ENCODE peak calls at places on chromosomes 11 and 22, in nine cellular contexts. One of them, this sample, is unnamed.
A peak's percentile ranks its signal among the peaks of the same experiment; 100 is the strongest.

GRCh38 chr11:19777342-19778102 is 64.9 kb downstream of the NAV2 start:
- DNase-seq in fibroblast of lung: peak; percentile 77
- DNase-seq in upper lobe of left lung: peak; percentile 43
- DNase-seq in kidney: no peak
- DNase-seq in tibial nerve: no peak
- DNase-seq in AG10803: peak; percentile 43
- DNase-seq in BJ: no peak
- DNase-seq in choroid plexus epithelial cell: peak; percentile 71
- DNase-seq in pancreas: peak; percentile 24
- DNase-seq in this sample: peak; percentile 62

GRCh38 chr11:64102005-64102738 is 63.7 kb downstream of the MACROD1 start:
- DNase-seq in upper lobe of left lung: peak; percentile 44
- DNase-seq in BJ: no peak
- DNase-seq in kidney: no peak
- DNase-seq in tibial nerve: no peak
- DNase-seq in fibroblast of lung: no peak
- DNase-seq in choroid plexus epithelial cell: no peak
- DNase-seq in pancreas: no peak
- DNase-seq in AG10803: peak; percentile 34
- DNase-seq in this sample: no peak

GRCh38 chr22:27840436-27840835 is 38.9 kb upstream of the MN1 start:
- DNase-seq in AG10803: no peak
- DNase-seq in kidney: no peak
- DNase-seq in BJ: no peak
- DNase-seq in pancreas: no peak
- DNase-seq in choroid plexus epithelial cell: no peak
- DNase-seq in fibroblast of lung: no peak
- DNase-seq in tibial nerve: no peak
- DNase-seq in upper lobe of left lung: no peak
- DNase-seq in this sample: no peak

GRCh38 chr22:24894220-24894975 is 52.1 kb downstream of the LHFPL7 start:
- DNase-seq in tibial nerve: peak; percentile 73
- DNase-seq in BJ: peak; percentile 71
- DNase-seq in choroid plexus epithelial cell: peak; percentile 99
- DNase-seq in fibroblast of lung: peak; percentile 97
- DNase-seq in upper lobe of left lung: no peak
- DNase-seq in pancreas: peak; percentile 96
- DNase-seq in AG10803: peak; percentile 88
- DNase-seq in kidney: peak; percentile 95
- DNase-seq in this sample: peak; percentile 96

GRCh38 chr11:63945482-63946163 is 6.8 kb downstream of the NAA40 start:
- DNase-seq in choroid plexus epithelial cell: peak; percentile 79
- DNase-seq in BJ: no peak
- DNase-seq in fibroblast of lung: peak; percentile 58
- DNase-seq in tibial nerve: peak; percentile 57
- DNase-seq in upper lobe of left lung: no peak
- DNase-seq in AG10803: peak; percentile 80
- DNase-seq in kidney: peak; percentile 82
- DNase-seq in pancreas: peak; percentile 78
- DNase-seq in this sample: peak; percentile 85

GRCh38 chr22:25027052-25027525 is 74.6 kb downstream of the KIAA1671 start:
- DNase-seq in fibroblast of lung: no peak
- DNase-seq in choroid plexus epithelial cell: no peak
- DNase-seq in pancreas: no peak
- DNase-seq in kidney: no peak
- DNase-seq in AG10803: no peak
- DNase-seq in BJ: no peak
- DNase-seq in tibial nerve: no peak
- DNase-seq in upper lobe of left lung: no peak
- DNase-seq in this sample: no peak

GRCh38 chr11:120125005-120125404 is 12.9 kb downstream of the TRIM29 start:
- DNase-seq in fibroblast of lung: peak; percentile 29
- DNase-seq in AG10803: peak; percentile 26
- DNase-seq in BJ: peak; percentile 20
- DNase-seq in tibial nerve: no peak
- DNase-seq in pancreas: no peak
- DNase-seq in kidney: peak; percentile 84
- DNase-seq in choroid plexus epithelial cell: peak; percentile 21
- DNase-seq in upper lobe of left lung: no peak
- DNase-seq in this sample: no peak

GRCh38 chr11:64566915-64567882 is 23.8 kb upstream of the SLC22A12 start:
- DNase-seq in fibroblast of lung: no peak
- DNase-seq in kidney: peak; percentile 73
- DNase-seq in tibial nerve: no peak
- DNase-seq in pancreas: no peak
- DNase-seq in BJ: no peak
- DNase-seq in AG10803: no peak
- DNase-seq in upper lobe of left lung: peak; percentile 81
- DNase-seq in choroid plexus epithelial cell: no peak
- DNase-seq in this sample: no peak

GRCh38 chr22:35539487-35539886 is 1.1 kb upstream of the RASD2 start:
- DNase-seq in upper lobe of left lung: no peak
- DNase-seq in tibial nerve: no peak
- DNase-seq in fibroblast of lung: no peak
- DNase-seq in BJ: no peak
- DNase-seq in choroid plexus epithelial cell: no peak
- DNase-seq in pancreas: no peak
- DNase-seq in kidney: no peak
- DNase-seq in AG10803: no peak
- DNase-seq in this sample: no peak

GRCh38 chr11:75199412-75199955 is 41.1 kb upstream of the TPBGL start:
- DNase-seq in kidney: no peak
- DNase-seq in upper lobe of left lung: no peak
- DNase-seq in pancreas: no peak
- DNase-seq in choroid plexus epithelial cell: no peak
- DNase-seq in fibroblast of lung: no peak
- DNase-seq in tibial nerve: no peak
- DNase-seq in AG10803: no peak
- DNase-seq in BJ: no peak
- DNase-seq in this sample: no peak

GRCh38 chr22:35140879-35141745 is 75.2 kb downstream of the ISX start:
- DNase-seq in pancreas: no peak
- DNase-seq in AG10803: no peak
- DNase-seq in fibroblast of lung: no peak
- DNase-seq in choroid plexus epithelial cell: no peak
- DNase-seq in tibial nerve: no peak
- DNase-seq in kidney: no peak
- DNase-seq in upper lobe of left lung: peak; percentile 15
- DNase-seq in BJ: no peak
- DNase-seq in this sample: no peak

GRCh38 chr11:11813288-11813962 is 28.3 kb upstream of the USP47 start:
- DNase-seq in AG10803: peak; percentile 96
- DNase-seq in fibroblast of lung: peak; percentile 98
- DNase-seq in kidney: no peak
- DNase-seq in choroid plexus epithelial cell: peak; percentile 97
- DNase-seq in pancreas: peak; percentile 26
- DNase-seq in upper lobe of left lung: no peak
- DNase-seq in BJ: peak; percentile 87
- DNase-seq in tibial nerve: no peak
- DNase-seq in this sample: peak; percentile 89

GRCh38 chr22:47204002-47204979 is 441.8 kb downstream of the TBC1D22A start:
- DNase-seq in upper lobe of left lung: no peak
- DNase-seq in AG10803: no peak
- DNase-seq in pancreas: no peak
- DNase-seq in tibial nerve: no peak
- DNase-seq in BJ: no peak
- DNase-seq in kidney: peak; percentile 45
- DNase-seq in fibroblast of lung: no peak
- DNase-seq in choroid plexus epithelial cell: no peak
- DNase-seq in this sample: no peak

GRCh38 chr11:123206671-123207421 is 11.8 kb upstream of the CLMP start:
- DNase-seq in fibroblast of lung: peak; percentile 16
- DNase-seq in tibial nerve: no peak
- DNase-seq in kidney: no peak
- DNase-seq in AG10803: no peak
- DNase-seq in upper lobe of left lung: no peak
- DNase-seq in choroid plexus epithelial cell: no peak
- DNase-seq in pancreas: no peak
- DNase-seq in BJ: no peak
- DNase-seq in this sample: no peak

DNA sequence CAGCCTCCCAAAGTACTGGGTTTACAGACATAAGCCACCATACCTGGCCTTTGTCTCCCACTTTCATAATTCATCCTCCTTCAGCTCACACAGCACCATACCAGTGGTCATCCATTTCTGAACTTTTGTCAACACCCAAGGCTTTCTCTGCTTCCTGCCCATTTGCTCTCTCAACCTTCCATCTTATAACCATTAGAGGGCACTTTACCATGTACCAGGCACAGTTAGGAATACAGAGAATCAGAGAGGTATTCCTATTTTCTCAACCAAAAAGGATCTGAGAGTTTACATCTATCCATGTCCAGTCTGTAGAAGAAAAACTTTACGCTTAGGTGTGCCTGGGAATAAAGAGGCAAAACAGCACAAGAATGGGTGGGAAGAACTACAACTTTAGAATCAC is 397.6 kb downstream of the BUD13 start:
- DNase-seq in tibial nerve: no peak
- DNase-seq in upper lobe of left lung: no peak
- DNase-seq in BJ: no peak
- DNase-seq in choroid plexus epithelial cell: no peak
- DNase-seq in pancreas: no peak
- DNase-seq in fibroblast of lung: no peak
- DNase-seq in kidney: no peak
- DNase-seq in AG10803: no peak
- DNase-seq in this sample: no peak
- TF ChIP-seq CTCF in tibial nerve: no peak
- TF ChIP-seq CTCF in upper lobe of left lung: no peak
- TF ChIP-seq CTCF in BJ: no peak
- TF ChIP-seq CTCF in choroid plexus epithelial cell: no peak
- TF ChIP-seq CTCF in pancreas: no peak
- TF ChIP-seq CTCF in fibroblast of lung: no peak
- TF ChIP-seq CTCF in kidney: no peak
- TF ChIP-seq CTCF in AG10803: no peak
- TF ChIP-seq CTCF in this sample: no peak

GRCh38 chr22:45976351-45977002 is 485 bp downstream of the WNT7B start:
- DNase-seq in AG10803: no peak
- DNase-seq in fibroblast of lung: no peak
- DNase-seq in upper lobe of left lung: peak; percentile 87
- DNase-seq in BJ: no peak
- DNase-seq in pancreas: no peak
- DNase-seq in kidney: no peak
- DNase-seq in choroid plexus epithelial cell: no peak
- DNase-seq in tibial nerve: no peak
- DNase-seq in this sample: no peak

GRCh38 chr22:45975266-45976161 is 1.4 kb downstream of the WNT7B start:
- DNase-seq in pancreas: no peak
- DNase-seq in BJ: no peak
- DNase-seq in AG10803: no peak
- DNase-seq in fibroblast of lung: no peak
- DNase-seq in tibial nerve: no peak
- DNase-seq in upper lobe of left lung: peak; percentile 86
- DNase-seq in kidney: no peak
- DNase-seq in choroid plexus epithelial cell: no peak
- DNase-seq in this sample: no peak

GRCh38 chr22:45978275-45978713 is 1.3 kb upstream of the WNT7B start:
- DNase-seq in AG10803: no peak
- DNase-seq in fibroblast of lung: no peak
- DNase-seq in BJ: no peak
- DNase-seq in choroid plexus epithelial cell: no peak
- DNase-seq in upper lobe of left lung: no peak
- DNase-seq in pancreas: no peak
- DNase-seq in tibial nerve: no peak
- DNase-seq in kidney: no peak
- DNase-seq in this sample: no peak

GRCh38 chr22:45977551-45978274 is 751 bp upstream of the WNT7B start:
- DNase-seq in choroid plexus epithelial cell: no peak
- DNase-seq in pancreas: no peak
- DNase-seq in AG10803: no peak
- DNase-seq in tibial nerve: no peak
- DNase-seq in upper lobe of left lung: peak; percentile 73
- DNase-seq in kidney: no peak
- DNase-seq in fibroblast of lung: no peak
- DNase-seq in BJ: no peak
- DNase-seq in this sample: no peak

GRCh38 chr22:45977003-45977395 is at the start of gene WNT7B:
- DNase-seq in BJ: no peak
- DNase-seq in pancreas: no peak
- DNase-seq in tibial nerve: no peak
- DNase-seq in upper lobe of left lung: peak; percentile 91
- DNase-seq in kidney: no peak
- DNase-seq in fibroblast of lung: no peak
- DNase-seq in choroid plexus epithelial cell: no peak
- DNase-seq in AG10803: no peak
- DNase-seq in this sample: no peak
- H3K4me3 ChIP-seq in BJ: peak within 1 kb of the TSS; percentile 3
- H3K4me3 ChIP-seq in pancreas: peak within 1 kb of the TSS; percentile 42
- H3K4me3 ChIP-seq in tibial nerve: no peak within 1 kb of the TSS
- H3K4me3 ChIP-seq in upper lobe of left lung: peak within 1 kb of the TSS; percentile 52
- H3K4me3 ChIP-seq in kidney: no peak within 1 kb of the TSS
- H3K4me3 ChIP-seq in fibroblast of lung: no peak within 1 kb of the TSS
- H3K4me3 ChIP-seq in choroid plexus epithelial cell: no peak within 1 kb of the TSS
- H3K4me3 ChIP-seq in AG10803: peak within 1 kb of the TSS; percentile 31
- H3K4me3 ChIP-seq in this sample: no peak within 1 kb of the TSS

GRCh38 chr11:72222907-72223614 is 1.5 kb upstream of the INPPL1 start:
- DNase-seq in kidney: peak; percentile 98
- DNase-seq in BJ: peak; percentile 57
- DNase-seq in choroid plexus epithelial cell: peak; percentile 96
- DNase-seq in upper lobe of left lung: peak; percentile 96
- DNase-seq in AG10803: peak; percentile 87
- DNase-seq in fibroblast of lung: peak; percentile 93
- DNase-seq in pancreas: peak; percentile 95
- DNase-seq in tibial nerve: peak; percentile 87
- DNase-seq in this sample: peak; percentile 89
- TF ChIP-seq CTCF in kidney: peak; percentile 5
- TF ChIP-seq CTCF in BJ: peak; percentile 40
- TF ChIP-seq CTCF in choroid plexus epithelial cell: peak; percentile 50
- TF ChIP-seq CTCF in upper lobe of left lung: no peak
- TF ChIP-seq CTCF in AG10803: peak; percentile 28
- TF ChIP-seq CTCF in fibroblast of lung: peak; percentile 33
- TF ChIP-seq CTCF in pancreas: no peak
- TF ChIP-seq CTCF in tibial nerve: peak; percentile 73
- TF ChIP-seq CTCF in this sample: peak; percentile 19

GRCh38 chr11:35145249-35145648 is 6.3 kb downstream of the CD44 start:
- DNase-seq in kidney: no peak
- DNase-seq in upper lobe of left lung: no peak
- DNase-seq in AG10803: peak; percentile 88
- DNase-seq in fibroblast of lung: peak; percentile 73
- DNase-seq in choroid plexus epithelial cell: peak; percentile 61
- DNase-seq in tibial nerve: no peak
- DNase-seq in BJ: no peak
- DNase-seq in pancreas: no peak
- DNase-seq in this sample: no peak

GRCh38 chr11:35144811-35145210 is 5.8 kb downstream of the CD44 start:
- DNase-seq in pancreas: no peak
- DNase-seq in AG10803: peak; percentile 88
- DNase-seq in tibial nerve: no peak
- DNase-seq in upper lobe of left lung: no peak
- DNase-seq in kidney: no peak
- DNase-seq in choroid plexus epithelial cell: peak; percentile 61
- DNase-seq in BJ: no peak
- DNase-seq in fibroblast of lung: peak; percentile 72
- DNase-seq in this sample: peak; percentile 43

GRCh38 chr11:35142481-35143207 is 3.7 kb downstream of the CD44 start:
- DNase-seq in pancreas: no peak
- DNase-seq in kidney: no peak
- DNase-seq in fibroblast of lung: peak; percentile 91
- DNase-seq in upper lobe of left lung: no peak
- DNase-seq in choroid plexus epithelial cell: no peak
- DNase-seq in AG10803: peak; percentile 78
- DNase-seq in tibial nerve: no peak
- DNase-seq in BJ: peak; percentile 66
- DNase-seq in this sample: peak; percentile 44

GRCh38 chr11:35144103-35144741 is 5.3 kb downstream of the CD44 start:
- DNase-seq in pancreas: no peak
- DNase-seq in upper lobe of left lung: no peak
- DNase-seq in AG10803: peak; percentile 92
- DNase-seq in fibroblast of lung: peak; percentile 88
- DNase-seq in kidney: no peak
- DNase-seq in tibial nerve: no peak
- DNase-seq in choroid plexus epithelial cell: peak; percentile 81
- DNase-seq in BJ: no peak
- DNase-seq in this sample: peak; percentile 62

GRCh38 chr11:35143509-35144102 is 4.6 kb downstream of the CD44 start:
- DNase-seq in AG10803: no peak
- DNase-seq in kidney: no peak
- DNase-seq in upper lobe of left lung: no peak
- DNase-seq in pancreas: no peak
- DNase-seq in choroid plexus epithelial cell: no peak
- DNase-seq in fibroblast of lung: no peak
- DNase-seq in tibial nerve: no peak
- DNase-seq in BJ: no peak
- DNase-seq in this sample: no peak
- H3K4me3 ChIP-seq in AG10803: peak overlapping the region; percentile 100
- H3K4me3 ChIP-seq in kidney: no peak overlapping the region
- H3K4me3 ChIP-seq in upper lobe of left lung: no peak overlapping the region
- H3K4me3 ChIP-seq in pancreas: peak overlapping the region; percentile 92
- H3K4me3 ChIP-seq in choroid plexus epithelial cell: no peak overlapping the region
- H3K4me3 ChIP-seq in fibroblast of lung: peak overlapping the region; percentile 56
- H3K4me3 ChIP-seq in tibial nerve: no peak overlapping the region
- H3K4me3 ChIP-seq in BJ: no peak overlapping the region
- H3K4me3 ChIP-seq in this sample: no peak overlapping the region

This sample was measured in cardiac fibroblast.